ENCODE peak calls at places on chromosome 20, in five cellular contexts. One of them, this sample, is unnamed.

GRCh38 chr20:22333885-22334545 is 250.4 kb downstream of the FOXA2 start:
- DNase-seq in AG20443: peak
- DNase-seq in GM10248: peak
- DNase-seq in A549: peak
- DNase-seq in NCI-H2171 treated with DMSO at 0.1 percent for 48 hours: peak
- DNase-seq in this sample: peak

GRCh38 chr20:64095927-64096326 is 11.4 kb downstream of the NPBWR2 start:
- DNase-seq in GM10248: no peak
- DNase-seq in A549: no peak
- DNase-seq in AG20443: no peak
- DNase-seq in NCI-H2171 treated with DMSO at 0.1 percent for 48 hours: no peak
- DNase-seq in this sample: no peak

GRCh38 chr20:46133886-46134654 is 16.0 kb downstream of the CD40 start:
- DNase-seq in GM10248: no peak
- DNase-seq in A549: no peak
- DNase-seq in AG20443: no peak
- DNase-seq in NCI-H2171 treated with DMSO at 0.1 percent for 48 hours: no peak
- DNase-seq in this sample: no peak

GRCh38 chr20:9071976-9072726 is 3.3 kb downstream of the PLCB4 start:
- DNase-seq in A549: peak
- DNase-seq in NCI-H2171 treated with DMSO at 0.1 percent for 48 hours: no peak
- DNase-seq in GM10248: no peak
- DNase-seq in AG20443: no peak
- DNase-seq in this sample: peak

GRCh38 chr20:54244113-54244512 is 36.2 kb downstream of the PFDN4 start:
- DNase-seq in GM10248: no peak
- DNase-seq in AG20443: no peak
- DNase-seq in A549: no peak
- DNase-seq in NCI-H2171 treated with DMSO at 0.1 percent for 48 hours: no peak
- DNase-seq in this sample: no peak

GRCh38 chr20:44651507-44652373 is at the start of gene ADA:
- DNase-seq in AG20443: peak
- DNase-seq in A549: peak
- DNase-seq in GM10248: peak
- DNase-seq in NCI-H2171 treated with DMSO at 0.1 percent for 48 hours: peak
- DNase-seq in this sample: peak

GRCh38 chr20:2657241-2657640 is 4.8 kb downstream of the NOP56 start:
- DNase-seq in A549: no peak
- DNase-seq in GM10248: no peak
- DNase-seq in AG20443: no peak
- DNase-seq in NCI-H2171 treated with DMSO at 0.1 percent for 48 hours: no peak
- DNase-seq in this sample: no peak

GRCh38 chr20:59022754-59023153 is 3.5 kb downstream of the TUBB1 start:
- DNase-seq in AG20443: no peak
- DNase-seq in NCI-H2171 treated with DMSO at 0.1 percent for 48 hours: no peak
- DNase-seq in A549: no peak
- DNase-seq in GM10248: no peak
- DNase-seq in this sample: no peak

GRCh38 chr20:24439737-24440136 is 29.7 kb upstream of the SYNDIG1 start:
- DNase-seq in NCI-H2171 treated with DMSO at 0.1 percent for 48 hours: no peak
- DNase-seq in GM10248: no peak
- DNase-seq in AG20443: no peak
- DNase-seq in A549: no peak
- DNase-seq in this sample: no peak

GRCh38 chr20:14997791-14998190 is 660.4 kb upstream of the FLRT3 start:
- DNase-seq in AG20443: no peak
- DNase-seq in A549: peak
- DNase-seq in GM10248: no peak
- DNase-seq in NCI-H2171 treated with DMSO at 0.1 percent for 48 hours: peak
- DNase-seq in this sample: no peak

GRCh38 chr20:46199198-46199597 is 81.1 kb downstream of the CD40 start:
- DNase-seq in A549: peak
- DNase-seq in NCI-H2171 treated with DMSO at 0.1 percent for 48 hours: no peak
- DNase-seq in GM10248: no peak
- DNase-seq in AG20443: no peak
- DNase-seq in this sample: no peak

GRCh38 chr20:23265226-23265625 is 85.4 kb upstream of the NXT1 start:
- DNase-seq in GM10248: no peak
- DNase-seq in NCI-H2171 treated with DMSO at 0.1 percent for 48 hours: no peak
- DNase-seq in AG20443: no peak
- DNase-seq in A549: no peak
- DNase-seq in this sample: no peak

GRCh38 chr20:44776977-44777376 is 31.3 kb downstream of the KCNK15 start:
- DNase-seq in AG20443: no peak
- DNase-seq in GM10248: no peak
- DNase-seq in A549: peak
- DNase-seq in NCI-H2171 treated with DMSO at 0.1 percent for 48 hours: no peak
- DNase-seq in this sample: no peak

GRCh38 chr20:63434599-63435378 is 37.7 kb downstream of the KCNQ2 start:
- DNase-seq in A549: peak
- DNase-seq in GM10248: peak
- DNase-seq in AG20443: peak
- DNase-seq in NCI-H2171 treated with DMSO at 0.1 percent for 48 hours: peak
- DNase-seq in this sample: peak

GRCh38 chr20:3084986-3085360 is 449 bp upstream of the AVP start:
- DNase-seq in NCI-H2171 treated with DMSO at 0.1 percent for 48 hours: no peak
- DNase-seq in GM10248: peak
- DNase-seq in A549: no peak
- DNase-seq in AG20443: no peak
- DNase-seq in this sample: no peak

GRCh38 chr20:62156592-62157386 is 13.2 kb downstream of the SS18L1 start:
- DNase-seq in AG20443: peak
- DNase-seq in A549: peak
- DNase-seq in NCI-H2171 treated with DMSO at 0.1 percent for 48 hours: peak
- DNase-seq in GM10248: peak
- DNase-seq in this sample: peak

This sample was measured in cerebellar cortex.